ENCODE peak calls at places on chromosomes 6 and 20, in eight cellular contexts. C is ovary; B is Peyer's patch; H is activated CD8-positive, alpha-beta T cell treated with anti-CD3 and anti-CD28 coated beads for 36 hours; M is astrocyte of the cerebellum; S is fibroblast of mammary gland; L is prostate gland; R is HFFc6. Z is an unnamed sample.

GRCh38 chr6:113328886-113329381 is 528.2 kb upstream of the MARCKS start:
- DNase-seq in B (no peak), M (peak), H (no peak), R (no peak), S (peak), L (no peak), C (no peak), Z (no peak)

GRCh38 chr6:124233221-124233620 is 429.6 kb downstream of the NKAIN2 start:
- DNase-seq in M (no peak), C (no peak), H (no peak), B (no peak), L (no peak), S (no peak), R (no peak), Z (no peak)

GRCh38 chr6:91744576-91744975 is 1157.7 kb upstream of the MAP3K7 start:
- DNase-seq in B (no peak), R (no peak), S (no peak), H (no peak), L (no peak), M (no peak), C (no peak), Z (no peak)

GRCh38 chr6:53069431-53069830 is 4.2 kb downstream of the FBXO9 start:
- DNase-seq in H (no peak), L (no peak), S (no peak), C (no peak), B (no peak), M (no peak), R (no peak), Z (no peak)

GRCh38 chr20:48638546-48638945 is 189.3 kb downstream of the PREX1 start:
- DNase-seq in H (no peak), M (peak), S (peak), L (no peak), C (no peak), B (no peak), R (peak), Z (no peak)

GRCh38 chr20:61719691-61720347 is 345.9 kb downstream of the TAF4 start:
- DNase-seq in L (no peak), M (no peak), S (no peak), H (peak), R (no peak), C (peak), B (no peak), Z (no peak)

GRCh38 chr6:156848533-156848932 is 71.4 kb downstream of the ARID1B start:
- DNase-seq in B (no peak), H (no peak), C (peak), L (no peak), R (no peak), M (no peak), S (peak), Z (no peak)

GRCh38 chr20:35311409-35311808 is 19.2 kb upstream of the FAM83C start:
- DNase-seq in C (no peak), R (peak), B (peak), H (peak), S (peak), L (no peak), M (no peak), Z (no peak)

GRCh38 chr6:100230976-100231316 is 233.8 kb downstream of the SIM1 start:
- DNase-seq in M (no peak), C (no peak), H (no peak), B (no peak), L (no peak), S (peak), R (peak), Z (no peak)

DNA sequence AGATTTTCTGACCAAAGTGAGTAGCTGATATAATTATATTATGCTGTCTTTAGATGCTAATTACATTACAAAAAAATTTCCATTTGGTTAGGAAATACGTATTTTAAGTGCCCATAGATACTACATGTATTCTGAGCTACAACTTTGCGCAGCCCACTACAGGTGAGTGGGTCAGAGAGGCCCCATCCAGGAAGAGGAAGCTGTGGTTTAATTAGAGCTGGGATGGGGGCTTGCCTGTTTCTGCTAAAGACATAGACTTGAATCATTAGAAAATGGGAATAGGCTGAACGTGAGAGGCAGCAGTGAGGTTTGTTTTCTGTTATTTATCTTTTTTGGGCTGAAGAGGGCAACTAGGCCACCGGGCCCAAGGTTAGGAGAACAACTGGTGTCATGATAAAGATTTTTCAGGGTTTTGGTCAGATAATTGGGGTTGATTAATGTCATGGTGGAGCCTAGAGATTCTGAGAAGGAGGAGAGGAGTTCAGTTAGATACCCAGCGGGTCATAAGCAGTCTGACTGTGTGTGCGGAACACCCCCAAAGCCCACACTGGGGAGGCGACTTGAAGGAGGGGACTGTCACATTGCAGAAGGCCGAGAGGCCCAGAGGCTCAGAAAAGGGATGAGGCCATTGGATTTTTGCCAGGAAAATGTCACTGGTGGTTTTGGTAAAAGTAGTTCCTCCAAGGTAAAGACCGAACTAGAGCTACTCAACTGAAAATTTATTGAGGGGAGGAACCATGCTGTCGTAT is 14.6 kb upstream of the IRF4 start:
- DNase-seq in H (no peak), B (peak), R (no peak), L (no peak), M (no peak), S (no peak), C (peak), Z (no peak)
- TF ChIP-seq CTCF in H (no peak), B (no peak), R (no peak), L (no peak), M (no peak), S (no peak), C (no peak), Z (no peak)

DNA sequence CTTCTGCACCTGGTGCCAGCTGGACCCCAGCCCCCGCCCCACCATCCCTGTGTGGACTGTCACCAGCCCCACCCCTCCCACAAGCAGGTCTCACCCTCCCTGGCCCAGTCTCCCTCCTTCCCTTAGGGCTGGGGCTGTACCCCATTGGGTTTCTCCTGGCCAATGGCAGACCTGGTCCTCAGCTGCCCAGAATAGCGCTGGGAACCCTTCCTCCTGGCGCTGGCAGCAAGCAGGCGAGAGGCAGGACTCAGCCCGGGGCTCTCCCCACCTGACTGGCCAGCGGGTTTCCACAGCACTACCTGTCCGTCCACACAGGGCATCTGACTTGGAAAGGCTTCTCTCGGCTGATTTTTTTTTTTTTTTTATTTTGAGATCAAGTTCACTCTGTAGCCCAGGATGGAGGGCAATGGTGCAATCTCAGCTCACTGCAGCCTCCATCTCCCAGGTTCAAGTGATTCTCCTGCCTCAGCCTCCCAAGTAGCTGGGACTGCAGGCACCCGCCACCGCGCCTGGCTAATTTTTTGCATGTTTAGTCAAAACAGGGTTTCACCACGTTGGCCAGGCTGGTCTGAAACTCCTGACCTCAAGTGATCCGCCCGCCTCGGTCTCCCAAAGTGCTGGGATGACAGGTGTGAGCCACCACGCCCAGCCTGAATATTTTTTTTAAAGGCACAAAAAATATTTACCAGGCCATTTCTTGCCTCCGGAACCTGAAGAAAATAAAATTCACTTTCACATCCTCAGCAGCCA is 21.6 kb upstream of the CHRNA4 start:
- DNase-seq in H (no peak), M (no peak), S (no peak), L (no peak), B (no peak), C (no peak), R (no peak), Z (no peak)
- TF ChIP-seq CTCF in H (no peak), M (no peak), S (no peak), L (no peak), B (no peak), C (no peak), R (no peak), Z (no peak)

GRCh38 chr6:33779895-33780294 is 9.0 kb downstream of the LEMD2 start:
- DNase-seq in H (no peak), L (no peak), R (no peak), M (no peak), S (no peak), C (no peak), B (no peak), Z (no peak)

GRCh38 chr6:33778475-33779121 is 10.3 kb downstream of the LEMD2 start:
- DNase-seq in C (no peak), S (no peak), M (no peak), B (no peak), H (no peak), R (no peak), L (no peak), Z (no peak)

GRCh38 chr6:33781105-33781975 is 7.6 kb downstream of the LEMD2 start:
- DNase-seq in S (no peak), M (peak), R (peak), L (no peak), C (no peak), H (no peak), B (no peak), Z (no peak)

GRCh38 chr6:33777716-33778474 is 11.0 kb downstream of the LEMD2 start:
- DNase-seq in S (no peak), M (no peak), B (no peak), C (no peak), L (no peak), H (no peak), R (no peak), Z (no peak)

DNA sequence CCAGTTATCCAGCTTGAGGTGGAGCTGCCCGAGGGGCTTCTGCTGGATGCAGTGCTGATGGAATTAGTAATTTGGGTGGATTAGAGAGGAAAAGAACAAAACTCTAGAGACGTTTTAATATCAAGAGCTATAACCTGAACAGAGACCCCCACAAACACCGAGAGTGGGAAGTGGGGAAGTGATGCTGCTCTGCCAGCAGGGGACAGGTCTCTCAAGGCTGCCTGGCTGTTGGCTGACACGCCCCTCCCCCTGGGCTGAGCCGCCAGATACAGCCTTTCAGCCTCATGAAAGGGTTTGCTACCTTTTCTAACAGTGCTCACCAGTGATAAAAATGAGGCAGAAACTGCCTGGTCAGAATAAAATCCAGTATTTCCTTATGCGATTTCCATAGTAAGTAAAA is 9.6 kb downstream of the LEMD2 start:
- DNase-seq in L (no peak), R (no peak), C (no peak), H (no peak), S (no peak), M (no peak), B (no peak), Z (no peak)
- TF ChIP-seq CTCF in L (no peak), R (no peak), C (no peak), H (no peak), S (no peak), M (peak), B (no peak), Z (no peak)

DNA sequence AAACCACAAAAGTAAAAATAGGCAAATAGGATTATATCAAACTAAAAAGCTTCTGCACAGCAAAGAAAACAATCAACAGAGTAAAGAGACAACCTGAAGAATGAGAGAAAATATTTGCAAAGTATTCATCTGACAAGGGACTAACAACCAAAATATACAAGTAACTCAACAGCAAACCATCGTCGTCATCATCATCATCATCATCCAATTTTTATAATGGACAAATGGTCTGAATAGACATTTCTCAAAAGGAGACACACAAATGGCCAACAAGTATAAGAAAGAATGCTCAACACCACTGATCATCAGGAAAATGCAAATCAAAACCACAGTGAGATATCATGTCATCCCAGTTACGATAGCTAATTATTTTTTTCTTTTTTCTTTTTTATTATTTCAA is 62.0 kb downstream of the ANKEF1 start:
- DNase-seq in H (no peak), R (no peak), B (no peak), L (no peak), S (no peak), C (no peak), M (no peak), Z (no peak)
- TF ChIP-seq CTCF in H (no peak), R (no peak), B (no peak), L (no peak), S (no peak), C (no peak), M (no peak), Z (no peak)

GRCh38 chr6:165854863-165855593 is 192.0 kb upstream of the PDE10A start:
- DNase-seq in M (no peak), R (no peak), L (no peak), B (no peak), S (no peak), C (no peak), H (no peak), Z (no peak)

GRCh38 chr6:165855856-165856255 is 192.8 kb upstream of the PDE10A start:
- DNase-seq in C (no peak), H (no peak), L (no peak), M (no peak), S (no peak), B (no peak), R (no peak), Z (no peak)

GRCh38 chr6:165861226-165861625 is 198.2 kb upstream of the PDE10A start:
- DNase-seq in C (no peak), S (no peak), R (no peak), H (no peak), L (no peak), M (no peak), B (no peak), Z (no peak)

GRCh38 chr6:165854061-165854862 is 191.2 kb upstream of the PDE10A start:
- DNase-seq in L (no peak), M (no peak), C (no peak), R (no peak), S (no peak), H (no peak), B (no peak), Z (no peak)

DNA sequence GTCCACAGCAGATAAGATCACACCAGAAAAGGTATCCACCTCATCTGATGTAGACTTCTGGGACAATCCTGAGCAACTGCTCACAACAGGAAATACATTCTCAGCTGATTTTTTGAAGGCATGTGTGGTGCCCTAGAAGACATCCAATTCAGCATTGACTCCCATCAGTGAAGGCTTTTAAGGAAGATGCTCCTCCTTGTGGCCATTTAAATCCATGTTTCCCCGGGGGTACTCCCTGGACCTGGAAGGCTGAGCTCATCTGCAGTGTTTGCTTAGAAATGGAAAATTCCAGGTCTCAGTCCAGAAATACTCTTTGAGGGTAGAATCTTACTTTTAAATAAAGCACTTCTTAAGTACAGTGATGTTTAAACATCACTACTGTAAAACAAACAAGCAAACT is 195.5 kb upstream of the PDE10A start:
- DNase-seq in B (no peak), M (no peak), R (no peak), C (no peak), S (no peak), L (no peak), H (no peak), Z (no peak)
- TF ChIP-seq CTCF in B (no peak), M (peak), R (no peak), C (no peak), S (peak), L (no peak), H (no peak), Z (no peak)

Z was measured in GM13976.